ENCODE peak calls at places on chromosome 5, in eight cellular contexts. U, Z, A, S, K, C, J and D are unnamed samples.

GRCh38 chr5:37663538-37663937 is 176.3 kb downstream of the GDNF start:
- DNase-seq in U (no peak), Z (no peak), A (no peak), S (no peak), K (no peak), C (no peak), J (no peak), D (no peak)

GRCh38 chr5:133882801-133883200 is 85.6 kb downstream of the C5orf15 start:
- DNase-seq in U (no peak), Z (peak), A (no peak), S (no peak), K (no peak), C (no peak), J (no peak), D (no peak)

GRCh38 chr5:107418071-107418470 is 252.7 kb downstream of the EFNA5 start:
- DNase-seq in U (no peak), Z (no peak), A (no peak), S (no peak), K (no peak), C (no peak), J (no peak), D (no peak)

GRCh38 chr5:88364991-88365390 is 96.3 kb upstream of the TMEM161B start:
- DNase-seq in U (no peak), Z (no peak), A (no peak), S (no peak), K (no peak), C (no peak), J (no peak), D (no peak)

GRCh38 chr5:127799293-127799905 is 96.2 kb downstream of the CCDC192 start:
- DNase-seq in U (no peak), Z (no peak), A (no peak), S (no peak), K (no peak), C (no peak), J (no peak), D (no peak)

GRCh38 chr5:163912023-163912422 is 406.6 kb downstream of the MAT2B start:
- DNase-seq in U (no peak), Z (no peak), A (no peak), S (no peak), K (no peak), C (no peak), J (no peak), D (no peak)

GRCh38 chr5:150322202-150322601 is 19.5 kb upstream of the ARSI start:
- DNase-seq in U (no peak), Z (no peak), A (no peak), S (no peak), K (no peak), C (no peak), J (no peak), D (no peak)

GRCh38 chr5:177364159-177364962 is 6.6 kb downstream of the RGS14 start:
- DNase-seq in U (no peak), Z (no peak), A (no peak), S (no peak), K (no peak), C (no peak), J (no peak), D (no peak)

GRCh38 chr5:77282337-77283027 is 72.0 kb downstream of the PDE8B start:
- DNase-seq in U (no peak), Z (no peak), A (no peak), S (no peak), K (no peak), C (no peak), J (no peak), D (no peak)

GRCh38 chr5:159419567-159419966 is 89.3 kb upstream of the IL12B start:
- DNase-seq in U (no peak), Z (no peak), A (no peak), S (peak), K (no peak), C (no peak), J (no peak), D (no peak)

GRCh38 chr5:135222771-135223170 is 176.3 kb downstream of the MACROH2A1 start:
- DNase-seq in U (no peak), Z (peak), A (no peak), S (no peak), K (no peak), C (peak), J (no peak), D (no peak)

GRCh38 chr5:173399846-173400245 is 71.6 kb upstream of the STC2 start:
- DNase-seq in U (no peak), Z (no peak), A (no peak), S (no peak), K (no peak), C (no peak), J (no peak), D (no peak)

GRCh38 chr5:170426786-170427185 is 37.6 kb upstream of the KCNMB1 start:
- DNase-seq in U (no peak), Z (no peak), A (no peak), S (no peak), K (no peak), C (peak), J (no peak), D (no peak)

GRCh38 chr5:151659001-151659754 is 27.5 kb downstream of the SPARC start:
- DNase-seq in U (peak), Z (peak), A (peak), S (peak), K (peak), C (peak), J (peak), D (peak)

GRCh38 chr5:78920604-78921003 is 64.5 kb downstream of the ARSB start:
- DNase-seq in U (no peak), Z (no peak), A (no peak), S (no peak), K (no peak), C (no peak), J (no peak), D (no peak)

GRCh38 chr5:60143912-60144311 is 250.4 kb upstream of the PDE4D start:
- DNase-seq in U (no peak), Z (no peak), A (no peak), S (no peak), K (no peak), C (no peak), J (no peak), D (no peak)

GRCh38 chr5:76622973-76623596 is at the start of gene F2RL2:
- DNase-seq in U (no peak), Z (peak), A (no peak), S (peak), K (no peak), C (no peak), J (no peak), D (no peak)

GRCh38 chr5:78505860-78506259 is 142.7 kb downstream of the LHFPL2 start:
- DNase-seq in U (no peak), Z (no peak), A (no peak), S (no peak), K (no peak), C (no peak), J (no peak), D (no peak)

GRCh38 chr5:113223831-113224604 is 210.8 kb downstream of the TSSK1B start:
- DNase-seq in U (no peak), Z (no peak), A (peak), S (no peak), K (no peak), C (no peak), J (no peak), D (no peak)

GRCh38 chr5:82307431-82307830 is 29.3 kb upstream of the RPS23 start:
- DNase-seq in U (no peak), Z (no peak), A (no peak), S (no peak), K (no peak), C (no peak), J (no peak), D (no peak)

GRCh38 chr5:141881886-141882285 is 3.7 kb upstream of the PCDH1 start:
- DNase-seq in U (no peak), Z (no peak), A (peak), S (no peak), K (no peak), C (no peak), J (no peak), D (no peak)

GRCh38 chr5:42989198-42989597 is 50.9 kb downstream of the ANXA2R start:
- DNase-seq in U (no peak), Z (no peak), A (no peak), S (no peak), K (no peak), C (no peak), J (no peak), D (no peak)

GRCh38 chr5:143977891-143978448 is 166.0 kb downstream of the HMHB1 start:
- DNase-seq in U (no peak), Z (no peak), A (no peak), S (no peak), K (no peak), C (no peak), J (no peak), D (no peak)

GRCh38 chr5:179261301-179262125 is 83.7 kb downstream of the ADAMTS2 start:
- DNase-seq in U (no peak), Z (peak), A (peak), S (no peak), K (peak), C (peak), J (no peak), D (no peak)

DNA sequence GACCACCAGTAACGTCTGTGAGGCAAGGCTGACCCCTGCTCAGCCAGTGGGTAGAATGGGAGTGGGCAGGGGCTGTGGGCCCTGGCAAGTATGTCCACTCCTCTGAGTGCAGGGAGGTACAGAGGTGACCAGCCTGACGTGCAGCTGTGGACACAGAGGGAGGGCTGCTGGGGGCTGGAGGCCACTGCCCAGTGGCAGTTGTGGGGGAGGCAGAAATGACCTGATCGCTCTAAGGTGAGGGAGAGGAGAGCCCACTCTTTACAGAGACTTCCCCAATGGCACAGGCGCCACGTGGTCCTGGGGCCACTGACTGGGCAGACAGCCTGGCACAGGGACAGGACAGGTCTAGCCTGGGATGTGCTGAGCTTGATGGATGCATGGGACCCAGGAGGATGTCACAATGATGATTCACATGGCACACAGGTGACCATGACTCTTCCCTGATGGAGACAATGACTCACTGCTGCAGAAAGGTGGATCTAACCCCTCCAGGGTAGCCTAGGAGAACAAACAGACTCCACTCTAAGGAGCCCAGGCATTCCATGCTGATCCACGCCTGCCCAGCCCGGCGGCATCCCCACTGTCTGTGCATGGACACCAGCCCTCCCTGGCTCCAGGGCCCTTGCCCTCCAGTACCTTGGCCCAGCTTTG is 7.7 kb downstream of the LPCAT1 start:
- DNase-seq in U (peak), Z (peak), A (peak), S (peak), K (peak), C (peak), J (no peak), D (no peak)
- TF ChIP-seq POLR2A in U (no peak), Z (no peak), A (no peak), S (no peak), K (no peak), C (no peak), J (no peak), D (no peak)

GRCh38 chr5:137498301-137498735 is 808 bp downstream of the SPOCK1 start:
- DNase-seq in U (no peak), Z (no peak), A (peak), S (peak), K (no peak), C (peak), J (no peak), D (no peak)

GRCh38 chr5:137500616-137501225 is 1.6 kb upstream of the SPOCK1 start:
- DNase-seq in U (no peak), Z (no peak), A (no peak), S (no peak), K (no peak), C (no peak), J (no peak), D (no peak)

GRCh38 chr5:137496919-137497318 is 2.2 kb downstream of the SPOCK1 start:
- DNase-seq in U (no peak), Z (no peak), A (no peak), S (no peak), K (no peak), C (no peak), J (no peak), D (no peak)

GRCh38 chr5:137498736-137499505 is at the start of gene SPOCK1:
- DNase-seq in U (no peak), Z (peak), A (peak), S (peak), K (peak), C (peak), J (no peak), D (no peak)

GRCh38 chr5:137497396-137498290 is 1.5 kb downstream of the SPOCK1 start:
- DNase-seq in U (no peak), Z (no peak), A (peak), S (no peak), K (no peak), C (no peak), J (no peak), D (no peak)
- TF ChIP-seq POLR2A in U (no peak), Z (no peak), A (no peak), S (no peak), K (no peak), C (no peak), J (no peak), D (no peak)

GRCh38 chr5:34584165-34584564 is 72.0 kb upstream of the RAI14 start:
- DNase-seq in U (no peak), Z (no peak), A (no peak), S (no peak), K (no peak), C (no peak), J (no peak), D (no peak)

GRCh38 chr5:34586117-34586885 is 69.8 kb upstream of the RAI14 start:
- DNase-seq in U (no peak), Z (no peak), A (no peak), S (peak), K (no peak), C (no peak), J (no peak), D (no peak)

GRCh38 chr5:34583167-34583566 is 73.0 kb upstream of the RAI14 start:
- DNase-seq in U (no peak), Z (no peak), A (no peak), S (no peak), K (no peak), C (no peak), J (no peak), D (no peak)

GRCh38 chr5:34587355-34588241 is 68.5 kb upstream of the RAI14 start:
- DNase-seq in U (no peak), Z (no peak), A (no peak), S (peak), K (no peak), C (no peak), J (no peak), D (no peak)

GRCh38 chr5:34585601-34586104 is 70.5 kb upstream of the RAI14 start:
- DNase-seq in U (no peak), Z (no peak), A (no peak), S (peak), K (no peak), C (no peak), J (no peak), D (no peak)
- TF ChIP-seq POLR2A in U (no peak), Z (no peak), A (no peak), S (no peak), K (no peak), C (no peak), J (no peak), D (no peak)

GRCh38 chr5:74630387-74631087 is 10.0 kb downstream of the ENC1 start:
- DNase-seq in U (no peak), Z (no peak), A (no peak), S (peak), K (no peak), C (no peak), J (no peak), D (no peak)
- TF ChIP-seq POLR2A in U (no peak), Z (no peak), A (no peak), S (no peak), K (no peak), C (no peak), J (no peak), D (no peak)